ENCODE peak calls at places on chromosomes 16 and 17, in four cellular contexts. One of them, this sample, is unnamed.

GRCh38 chr17:15106540-15106939 is 158.6 kb downstream of the PMP22 start:
- DNase-seq in GF-D8: no peak
- DNase-seq in fibroblast of mammary gland: peak; percentile 28
- DNase-seq in right atrium auricular region: no peak
- DNase-seq in this sample: no peak

GRCh38 chr17:17872468-17873345 is 35.9 kb upstream of the SREBF1 start:
- DNase-seq in GF-D8: no peak
- DNase-seq in fibroblast of mammary gland: peak; percentile 28
- DNase-seq in right atrium auricular region: no peak
- DNase-seq in this sample: no peak

GRCh38 chr17:68101992-68102758 is 66.6 kb downstream of the KPNA2 start:
- DNase-seq in GF-D8: no peak
- DNase-seq in fibroblast of mammary gland: no peak
- DNase-seq in right atrium auricular region: no peak
- DNase-seq in this sample: no peak

GRCh38 chr16:85391769-85392583 is 221.1 kb upstream of the GSE1 start:
- DNase-seq in GF-D8: no peak
- DNase-seq in fibroblast of mammary gland: no peak
- DNase-seq in right atrium auricular region: no peak
- DNase-seq in this sample: no peak

GRCh38 chr16:84874553-84874952 is 54.8 kb downstream of the CRISPLD2 start:
- DNase-seq in GF-D8: no peak
- DNase-seq in fibroblast of mammary gland: no peak
- DNase-seq in right atrium auricular region: no peak
- DNase-seq in this sample: no peak

GRCh38 chr17:28760987-28761562 is 17.3 kb downstream of the TRAF4 start:
- DNase-seq in GF-D8: peak; percentile 53
- DNase-seq in fibroblast of mammary gland: peak; percentile 76
- DNase-seq in right atrium auricular region: no peak
- DNase-seq in this sample: peak; percentile 39

GRCh38 chr16:48959204-48959603 is 322.4 kb downstream of the CBLN1 start:
- DNase-seq in GF-D8: no peak
- DNase-seq in fibroblast of mammary gland: no peak
- DNase-seq in right atrium auricular region: no peak
- DNase-seq in this sample: no peak

GRCh38 chr16:27918755-27919154 is 144.8 kb downstream of the GSG1L start:
- DNase-seq in GF-D8: no peak
- DNase-seq in fibroblast of mammary gland: peak; percentile 18
- DNase-seq in right atrium auricular region: no peak
- DNase-seq in this sample: no peak

GRCh38 chr16:25692734-25693508 is 1.2 kb downstream of the HS3ST4 start:
- DNase-seq in GF-D8: no peak
- DNase-seq in fibroblast of mammary gland: no peak
- DNase-seq in right atrium auricular region: no peak
- DNase-seq in this sample: no peak

GRCh38 chr16:79707867-79708266 is 107.3 kb upstream of the MAF start:
- DNase-seq in GF-D8: no peak
- DNase-seq in fibroblast of mammary gland: peak; percentile 58
- DNase-seq in right atrium auricular region: peak; percentile 83
- DNase-seq in this sample: no peak

GRCh38 chr17:8153957-8154607 is 1.9 kb upstream of the PER1 start:
- DNase-seq in GF-D8: peak; percentile 60
- DNase-seq in fibroblast of mammary gland: peak; percentile 99
- DNase-seq in right atrium auricular region: peak; percentile 100
- DNase-seq in this sample: peak; percentile 64

GRCh38 chr17:66863820-66864219 is 28.9 kb downstream of the CACNG5 start:
- DNase-seq in GF-D8: no peak
- DNase-seq in fibroblast of mammary gland: no peak
- DNase-seq in right atrium auricular region: no peak
- DNase-seq in this sample: no peak

GRCh38 chr16:13397126-13397525 is 495.7 kb downstream of the SHISA9 start:
- DNase-seq in GF-D8: no peak
- DNase-seq in fibroblast of mammary gland: no peak
- DNase-seq in right atrium auricular region: no peak
- DNase-seq in this sample: no peak

GRCh38 chr17:27958708-27959381 is 65.7 kb upstream of the LYRM9 start:
- DNase-seq in GF-D8: no peak
- DNase-seq in fibroblast of mammary gland: no peak
- DNase-seq in right atrium auricular region: no peak
- DNase-seq in this sample: no peak

GRCh38 chr17:75504347-75505151 is 10.8 kb downstream of the CASKIN2 start:
- DNase-seq in GF-D8: peak; percentile 3
- DNase-seq in fibroblast of mammary gland: no peak
- DNase-seq in right atrium auricular region: no peak
- DNase-seq in this sample: peak; percentile 18

GRCh38 chr16:49010879-49011278 is 270.8 kb downstream of the CBLN1 start:
- DNase-seq in GF-D8: no peak
- DNase-seq in fibroblast of mammary gland: no peak
- DNase-seq in right atrium auricular region: no peak
- DNase-seq in this sample: no peak

GRCh38 chr16:80123189-80123588 is 417.6 kb upstream of the DYNLRB2 start:
- DNase-seq in GF-D8: no peak
- DNase-seq in fibroblast of mammary gland: peak; percentile 26
- DNase-seq in right atrium auricular region: no peak
- DNase-seq in this sample: no peak

GRCh38 chr17:39606434-39607056 is 1.2 kb downstream of the NEUROD2 start:
- DNase-seq in GF-D8: no peak
- DNase-seq in fibroblast of mammary gland: no peak
- DNase-seq in right atrium auricular region: no peak
- DNase-seq in this sample: no peak

GRCh38 chr17:35170968-35171771 is 23.0 kb downstream of the SLC35G3 start:
- DNase-seq in GF-D8: no peak
- DNase-seq in fibroblast of mammary gland: peak; percentile 47
- DNase-seq in right atrium auricular region: no peak
- DNase-seq in this sample: no peak

GRCh38 chr16:87407511-87408112 is 15.5 kb downstream of the MAP1LC3B start:
- DNase-seq in GF-D8: peak; percentile 91
- DNase-seq in fibroblast of mammary gland: peak; percentile 35
- DNase-seq in right atrium auricular region: peak; percentile 71
- DNase-seq in this sample: peak; percentile 81

GRCh38 chr17:9904277-9905077 is 594 bp downstream of the RCVRN start:
- DNase-seq in GF-D8: no peak
- DNase-seq in fibroblast of mammary gland: no peak
- DNase-seq in right atrium auricular region: no peak
- DNase-seq in this sample: no peak

GRCh38 chr17:31546650-31547049 is 155.2 kb downstream of the RAB11FIP4 start:
- DNase-seq in GF-D8: no peak
- DNase-seq in fibroblast of mammary gland: no peak
- DNase-seq in right atrium auricular region: no peak
- DNase-seq in this sample: no peak

GRCh38 chr17:49746791-49747490 is 17.0 kb downstream of the FAM117A start:
- DNase-seq in GF-D8: no peak
- DNase-seq in fibroblast of mammary gland: no peak
- DNase-seq in right atrium auricular region: no peak
- DNase-seq in this sample: no peak

GRCh38 chr17:44779211-44780025 is 20.6 kb downstream of the ADAM11 start:
- DNase-seq in GF-D8: peak; percentile 5
- DNase-seq in fibroblast of mammary gland: peak; percentile 71
- DNase-seq in right atrium auricular region: peak; percentile 84
- DNase-seq in this sample: peak; percentile 48

GRCh38 chr17:40600486-40601046 is 35.3 kb upstream of the CCR7 start:
- DNase-seq in GF-D8: no peak
- DNase-seq in fibroblast of mammary gland: no peak
- DNase-seq in right atrium auricular region: no peak
- DNase-seq in this sample: no peak

GRCh38 chr17:41691031-41691777 is 2.5 kb downstream of the EIF1 start:
- DNase-seq in GF-D8: no peak
- DNase-seq in fibroblast of mammary gland: no peak
- DNase-seq in right atrium auricular region: no peak
- DNase-seq in this sample: no peak

GRCh38 chr17:74403512-74404137 is 28.3 kb upstream of the GPRC5C start:
- DNase-seq in GF-D8: no peak
- DNase-seq in fibroblast of mammary gland: no peak
- DNase-seq in right atrium auricular region: no peak
- DNase-seq in this sample: no peak

GRCh38 chr17:7914771-7915610 is 1.1 kb downstream of the RNF227 start:
- DNase-seq in GF-D8: no peak
- DNase-seq in fibroblast of mammary gland: peak; percentile 78
- DNase-seq in right atrium auricular region: peak; percentile 60
- DNase-seq in this sample: no peak

GRCh38 chr16:27920391-27920891 is 143.1 kb downstream of the GSG1L start:
- DNase-seq in GF-D8: no peak
- DNase-seq in fibroblast of mammary gland: no peak
- DNase-seq in right atrium auricular region: no peak
- DNase-seq in this sample: no peak

GRCh38 chr16:84883301-84883700 is 63.5 kb downstream of the CRISPLD2 start:
- DNase-seq in GF-D8: no peak
- DNase-seq in fibroblast of mammary gland: peak; percentile 84
- DNase-seq in right atrium auricular region: peak; percentile 73
- DNase-seq in this sample: no peak

GRCh38 chr16:56777533-56777932 is 47.6 kb downstream of the NUP93 start:
- DNase-seq in GF-D8: no peak
- DNase-seq in fibroblast of mammary gland: peak; percentile 21
- DNase-seq in right atrium auricular region: no peak
- DNase-seq in this sample: no peak

GRCh38 chr16:72823961-72824490 is 223.9 kb downstream of the ZFHX3 start:
- DNase-seq in GF-D8: no peak
- DNase-seq in fibroblast of mammary gland: no peak
- DNase-seq in right atrium auricular region: no peak
- DNase-seq in this sample: no peak

This sample was measured in GDM1.